ENCODE peak calls at places on chromosomes 5 and 9, in five cellular contexts. X is cardiac muscle cell, E is K562, T is GM10248, J is Panc1. H is an unnamed sample.

GRCh38 chr9:84922051-84922450 is 252.5 kb downstream of the NTRK2 start:
- DNase-seq in J (no peak), E (no peak), X (no peak), T (no peak), H (no peak)

GRCh38 chr5:7779019-7779662 is 71.8 kb downstream of the CFAP90 start:
- DNase-seq in J (no peak), X (no peak), T (no peak), E (no peak), H (no peak)

GRCh38 chr5:31853398-31854135 is 214.6 kb downstream of the PDZD2 start:
- DNase-seq in J (no peak), X (no peak), T (no peak), E (no peak), H (no peak)

GRCh38 chr5:120817044-120817985 is 353.2 kb downstream of the PRR16 start:
- DNase-seq in J (no peak), E (no peak), X (peak), T (no peak), H (no peak)

GRCh38 chr5:157180374-157181264 is at the start of gene ITK:
- DNase-seq in T (no peak), J (no peak), E (no peak), X (no peak), H (no peak)

GRCh38 chr9:127418037-127418471 is 6.1 kb upstream of the ZNF79 start:
- DNase-seq in E (peak), T (peak), J (no peak), X (peak), H (no peak)

GRCh38 chr9:133943036-133943780 is 48.9 kb downstream of the VAV2 start:
- DNase-seq in E (no peak), J (no peak), X (no peak), T (no peak), H (no peak)

GRCh38 chr5:33238826-33239670 is 201.7 kb upstream of the TARS1 start:
- DNase-seq in T (no peak), X (no peak), J (no peak), E (no peak), H (no peak)

GRCh38 chr9:22158983-22159382 is 149.9 kb upstream of the CDKN2B start:
- DNase-seq in J (no peak), T (no peak), X (peak), E (no peak), H (no peak)

GRCh38 chr5:28896949-28897348 is 1858.6 kb upstream of the CDH9 start:
- DNase-seq in T (no peak), J (no peak), X (peak), E (no peak), H (no peak)

GRCh38 chr5:141040093-141040762 is 10.9 kb upstream of the PCDHB1 start:
- DNase-seq in X (peak), E (no peak), J (peak), T (no peak), H (peak)

GRCh38 chr5:139885857-139886208 is 90.2 kb downstream of the PSD2 start:
- DNase-seq in X (no peak), J (no peak), E (no peak), T (no peak), H (no peak)

GRCh38 chr9:26687421-26687820 is 205.2 kb downstream of the CAAP1 start:
- DNase-seq in T (no peak), E (no peak), J (no peak), X (peak), H (no peak)

GRCh38 chr9:33263936-33264472 is 504 bp downstream of the BAG1 start:
- DNase-seq in E (no peak), X (no peak), J (no peak), T (peak), H (peak)

GRCh38 chr9:115456515-115456914 is 338.6 kb upstream of the TNC start:
- DNase-seq in J (no peak), E (no peak), T (no peak), X (peak), H (no peak)

GRCh38 chr9:71638627-71639026 is 129.7 kb downstream of the CEMIP2 start:
- DNase-seq in T (no peak), E (peak), X (peak), J (no peak), H (no peak)

GRCh38 chr5:157516626-157517325 is 56.8 kb downstream of the NIPAL4 start:
- DNase-seq in X (peak), J (no peak), T (no peak), E (no peak), H (no peak)

GRCh38 chr5:14039063-14039462 is 94.6 kb upstream of the DNAH5 start:
- DNase-seq in J (peak), X (peak), T (no peak), E (no peak), H (no peak)

GRCh38 chr5:40405230-40405629 is 274.5 kb upstream of the PTGER4 start:
- DNase-seq in E (no peak), X (peak), J (no peak), T (no peak), H (no peak)

GRCh38 chr9:93096131-93096802 is at the start of gene CARD19:
- DNase-seq in T (no peak), J (no peak), X (peak), E (no peak), H (peak)

GRCh38 chr9:27118916-27119315 is 9.9 kb downstream of the TEK start:
- DNase-seq in J (no peak), X (no peak), T (no peak), E (no peak), H (no peak)

GRCh38 chr5:172903790-172904189 is 55.4 kb upstream of the RPL26L1 start:
- DNase-seq in J (no peak), T (no peak), E (no peak), X (peak), H (no peak)

GRCh38 chr5:126172812-126173211 is 250.4 kb upstream of the GRAMD2B start:
- DNase-seq in X (no peak), T (no peak), J (no peak), E (no peak), H (no peak)

GRCh38 chr5:111735829-111736228 is 21.2 kb downstream of the NREP start:
- DNase-seq in E (no peak), J (no peak), T (no peak), X (peak), H (no peak)

GRCh38 chr5:95861221-95861857 is 38.8 kb upstream of the GLRX start:
- DNase-seq in X (peak), J (peak), E (no peak), T (no peak), H (no peak)

GRCh38 chr9:69145148-69145547 is 28.9 kb upstream of the TJP2 start:
- DNase-seq in X (no peak), E (no peak), T (no peak), J (no peak), H (no peak)

GRCh38 chr5:75047356-75047755 is 5.0 kb downstream of the GCNT4 start:
- DNase-seq in E (no peak), T (no peak), J (no peak), X (no peak), H (no peak)

GRCh38 chr9:135464181-135464580 is 15.4 kb upstream of the PPP1R26 start:
- DNase-seq in E (no peak), J (no peak), T (no peak), X (no peak), H (no peak)

GRCh38 chr9:18849910-18850677 is 182.9 kb downstream of the SAXO1 start:
- DNase-seq in T (no peak), J (no peak), X (no peak), E (no peak), H (no peak)

GRCh38 chr9:13268469-13268868 is 11.0 kb downstream of the MPDZ start:
- DNase-seq in J (no peak), X (peak), E (peak), T (no peak), H (no peak)

GRCh38 chr9:108445431-108446018 is 410.3 kb downstream of the ACTL7B start:
- DNase-seq in X (no peak), T (no peak), J (no peak), E (no peak), H (no peak)

GRCh38 chr9:392103-392502 is 177.4 kb downstream of the DOCK8 start:
- DNase-seq in T (no peak), X (no peak), J (no peak), E (no peak), H (no peak)

GRCh38 chr5:60335913-60336312 is 364.1 kb downstream of the DEPDC1B start:
- DNase-seq in T (no peak), E (no peak), X (no peak), J (no peak), H (no peak)

GRCh38 chr9:84500859-84501258 is 160.3 kb upstream of the SLC28A3 start:
- DNase-seq in J (no peak), X (no peak), E (no peak), T (no peak), H (no peak)

GRCh38 chr5:149404746-149405549 is 25.9 kb upstream of the IL17B start:
- DNase-seq in X (peak), E (no peak), J (no peak), T (no peak), H (no peak)

GRCh38 chr9:97364769-97365490 is 47.0 kb upstream of the TDRD7 start:
- DNase-seq in J (no peak), X (no peak), T (no peak), E (no peak), H (no peak)

GRCh38 chr9:124782661-124783574 is 6.0 kb downstream of the OLFML2A start:
- DNase-seq in T (peak), E (no peak), X (no peak), J (no peak), H (no peak)

GRCh38 chr9:71725590-71726338 is 42.5 kb downstream of the CEMIP2 start:
- DNase-seq in X (peak), E (peak), J (peak), T (no peak), H (no peak)

GRCh38 chr9:63859475-63860215 is 1425.4 kb downstream of the FOXD4L5 start:
- DNase-seq in J (no peak), T (peak), E (peak), X (peak), H (no peak)

GRCh38 chr9:134498767-134499166 is 142.8 kb upstream of the COL5A1 start:
- DNase-seq in J (no peak), E (no peak), X (no peak), T (no peak), H (no peak)

GRCh38 chr9:95075700-95076099 is 241.8 kb downstream of the FANCC start:
- DNase-seq in X (no peak), E (no peak), J (no peak), T (no peak), H (no peak)

GRCh38 chr9:95077766-95078382 is 239.6 kb downstream of the FANCC start:
- DNase-seq in E (no peak), X (no peak), T (no peak), J (no peak), H (no peak)

GRCh38 chr9:95076696-95077052 is 240.8 kb downstream of the FANCC start:
- DNase-seq in X (no peak), J (no peak), E (no peak), T (no peak), H (no peak)

GRCh38 chr9:95078516-95078915 is 239.0 kb downstream of the FANCC start:
- DNase-seq in T (no peak), X (no peak), E (no peak), J (no peak), H (no peak)

GRCh38 chr9:95077053-95077765 is 240.3 kb downstream of the FANCC start:
- DNase-seq in T (no peak), E (no peak), X (no peak), J (no peak), H (no peak)
- TF ChIP-seq CTCF in T (no peak), E (no peak), X (no peak), J (no peak), H (no peak)

DNA sequence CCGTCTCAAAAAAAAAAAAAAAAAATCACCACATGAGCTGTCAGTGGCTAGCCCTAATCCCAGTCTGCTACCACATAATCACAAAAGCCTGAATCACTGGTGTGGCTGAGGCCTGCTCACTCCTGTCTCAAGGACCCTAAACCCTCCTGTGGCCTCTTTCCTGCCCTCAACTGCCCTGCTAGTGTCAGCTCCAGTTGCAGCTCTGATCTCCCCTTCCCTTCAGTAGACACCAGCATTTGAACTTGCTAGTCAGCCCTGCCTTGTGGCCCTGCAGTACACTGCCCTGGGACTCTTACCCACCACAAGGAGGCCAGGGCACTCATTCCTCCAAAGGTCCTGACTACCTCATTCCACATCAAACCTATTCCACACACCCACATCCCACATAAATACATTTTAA is 9.5 kb upstream of the P4HA2 start:
- DNase-seq in J (no peak), E (no peak), X (no peak), T (no peak), H (no peak)
- TF ChIP-seq CTCF in J (no peak), E (no peak), X (no peak), T (no peak), H (no peak)

GRCh38 chr5:134445841-134446818 is 34.4 kb upstream of the CDKN2AIPNL start:
- DNase-seq in T (no peak), X (no peak), E (peak), J (no peak), H (no peak)

GRCh38 chr5:134449167-134449566 is 37.5 kb upstream of the CDKN2AIPNL start:
- DNase-seq in J (no peak), X (no peak), E (no peak), T (no peak), H (no peak)

GRCh38 chr5:134446938-134447337 is 35.3 kb upstream of the CDKN2AIPNL start:
- DNase-seq in T (peak), X (no peak), E (peak), J (no peak), H (no peak)

GRCh38 chr5:134447815-134448520 is 36.3 kb upstream of the CDKN2AIPNL start:
- DNase-seq in J (no peak), T (no peak), X (no peak), E (no peak), H (no peak)

GRCh38 chr5:134444941-134445471 is 33.3 kb upstream of the CDKN2AIPNL start:
- DNase-seq in E (peak), X (no peak), T (no peak), J (no peak), H (no peak)
- TF ChIP-seq CTCF in E (no peak), X (no peak), T (no peak), J (no peak), H (no peak)

DNA sequence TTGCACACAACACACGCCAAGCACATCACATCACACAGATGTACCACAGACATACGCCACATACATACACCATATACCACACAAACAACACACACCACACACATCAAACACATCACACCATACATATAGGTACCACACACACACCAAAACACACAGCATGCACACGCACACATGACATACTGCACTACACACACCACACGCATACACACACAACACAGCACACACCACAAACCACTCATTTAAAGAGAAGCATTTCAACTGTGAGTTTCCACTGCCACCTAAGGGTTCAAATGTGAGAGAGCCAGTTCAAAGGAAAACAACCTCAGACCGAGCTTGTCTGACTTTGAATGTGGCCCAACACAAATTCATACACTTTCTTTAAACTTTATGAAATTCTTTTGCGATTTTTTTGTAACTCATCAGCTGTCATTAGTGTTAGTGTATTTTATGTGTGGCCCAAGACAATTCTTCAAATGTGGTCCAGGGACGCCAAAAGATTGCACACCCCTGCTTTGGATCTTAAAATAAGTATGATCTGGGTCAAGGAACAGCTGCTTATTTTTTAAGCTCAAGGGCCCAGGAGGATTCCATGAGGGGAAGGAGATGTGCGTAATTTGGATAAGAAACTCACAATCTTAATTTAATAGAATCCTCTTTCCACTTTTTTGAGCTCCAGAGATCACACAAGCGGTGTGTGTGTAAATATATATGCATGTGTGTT is 494.6 kb downstream of the GADD45G start:
- DNase-seq in T (no peak), E (no peak), X (peak), J (peak), H (no peak)
- TF ChIP-seq CTCF in T (no peak), E (peak), X (peak), J (peak), H (peak)

DNA sequence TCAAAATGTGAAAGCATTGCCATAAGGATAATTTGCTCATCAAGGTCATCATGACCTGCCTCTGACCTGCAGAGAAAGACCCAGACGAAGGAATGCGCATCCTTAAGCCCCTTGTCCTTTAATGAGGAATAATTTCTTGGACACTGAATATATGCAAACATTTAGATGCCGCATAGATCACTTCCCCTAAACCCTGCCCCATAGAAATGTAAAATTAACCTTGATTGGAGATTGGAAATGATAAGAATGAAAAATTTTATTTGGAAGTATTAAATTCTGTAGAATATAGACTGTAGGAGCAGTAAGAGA is 233.1 kb downstream of the ARHGAP26 start:
- DNase-seq in T (no peak), X (no peak), E (no peak), J (no peak), H (no peak)
- TF ChIP-seq CTCF in T (no peak), X (no peak), E (no peak), J (peak), H (no peak)